ENCODE peak calls at places on chromosomes 11 and 22, in eight cellular contexts. Z, I, F, Q, D, H, O and M are unnamed samples.

GRCh38 chr11:130388607-130389205 is 39.7 kb downstream of the ADAMTS8 start:
- DNase-seq in Z (peak; percentile 27), I (no peak), F (no peak), Q (no peak), D (no peak), H (no peak), O (no peak), M (no peak)

GRCh38 chr11:70557742-70558485 is 159.6 kb downstream of the CTTN start:
- DNase-seq in Z (no peak), I (no peak), F (no peak), Q (no peak), D (no peak), H (no peak), O (no peak), M (no peak)

GRCh38 chr11:62646825-62647608 is 604 bp upstream of the GANAB start:
- DNase-seq in Z (no peak), I (no peak), F (no peak), Q (no peak), D (no peak), H (no peak), O (no peak), M (no peak)

GRCh38 chr11:2399488-2400068 is 972 bp upstream of the TSSC4 start:
- DNase-seq in Z (no peak), I (peak; percentile 94), F (no peak), Q (no peak), D (peak; percentile 36), H (no peak), O (no peak), M (no peak)

GRCh38 chr11:12433571-12434061 is 56.2 kb downstream of the PARVA start:
- DNase-seq in Z (peak; percentile 98), I (peak; percentile 86), F (no peak), Q (no peak), D (peak; percentile 26), H (no peak), O (peak; percentile 72), M (no peak)

GRCh38 chr11:133946541-133947297 is 10.0 kb downstream of the IGSF9B start:
- DNase-seq in Z (no peak), I (no peak), F (no peak), Q (no peak), D (no peak), H (no peak), O (no peak), M (no peak)

GRCh38 chr11:9977554-9977953 is 313.7 kb downstream of the SWAP70 start:
- DNase-seq in Z (no peak), I (no peak), F (no peak), Q (no peak), D (no peak), H (no peak), O (no peak), M (no peak)

GRCh38 chr22:39496131-39496838 is 5.8 kb upstream of the MIEF1 start:
- DNase-seq in Z (peak; percentile 57), I (peak; percentile 95), F (peak; percentile 56), Q (no peak), D (peak; percentile 84), H (peak; percentile 75), O (peak; percentile 54), M (peak; percentile 44)

GRCh38 chr22:26235792-26236191 is 66.5 kb downstream of the SEZ6L start:
- DNase-seq in Z (no peak), I (peak; percentile 63), F (no peak), Q (no peak), D (no peak), H (no peak), O (no peak), M (no peak)

GRCh38 chr11:34182425-34182824 is 77.0 kb downstream of the NAT10 start:
- DNase-seq in Z (no peak), I (no peak), F (no peak), Q (no peak), D (no peak), H (no peak), O (no peak), M (no peak)

GRCh38 chr11:108788565-108789199 is 123.8 kb downstream of the DDX10 start:
- DNase-seq in Z (peak; percentile 41), I (no peak), F (no peak), Q (no peak), D (no peak), H (no peak), O (no peak), M (no peak)

GRCh38 chr11:119590651-119591308 is 138.2 kb downstream of the NECTIN1 start:
- DNase-seq in Z (no peak), I (no peak), F (peak; percentile 81), Q (no peak), D (no peak), H (no peak), O (no peak), M (no peak)

GRCh38 chr11:114321621-114322257 is 25.5 kb downstream of the NNMT start:
- DNase-seq in Z (peak; percentile 91), I (peak; percentile 88), F (no peak), Q (no peak), D (no peak), H (no peak), O (peak; percentile 60), M (no peak)

GRCh38 chr11:562046-562645 is 1.4 kb downstream of the RASSF7 start:
- DNase-seq in Z (no peak), I (no peak), F (no peak), Q (no peak), D (no peak), H (no peak), O (no peak), M (no peak)

GRCh38 chr11:563066-563811 is 2.5 kb downstream of the RASSF7 start:
- DNase-seq in Z (no peak), I (no peak), F (no peak), Q (no peak), D (no peak), H (no peak), O (no peak), M (no peak)

GRCh38 chr11:560305-561147 is at the start of the genes LMNTD2 and RASSF7:
- DNase-seq in Z (peak; percentile 70), I (peak; percentile 97), F (peak; percentile 95), Q (peak; percentile 79), D (peak; percentile 95), H (peak; percentile 90), O (peak; percentile 87), M (peak; percentile 87)

GRCh38 chr11:559712-560304 is 730 bp downstream of the LMNTD2 start:
- DNase-seq in Z (no peak), I (no peak), F (no peak), Q (no peak), D (peak; percentile 82), H (no peak), O (no peak), M (no peak)

GRCh38 chr11:561148-562003 is 606 bp downstream of the RASSF7 start:
- DNase-seq in Z (no peak), I (no peak), F (no peak), Q (no peak), D (peak; percentile 90), H (no peak), O (no peak), M (no peak)
- TF ChIP-seq POLR2A in Z (no peak), I (no peak), F (peak; percentile 13), Q (no peak), D (peak; percentile 84), H (no peak), O (no peak), M (no peak)

DNA sequence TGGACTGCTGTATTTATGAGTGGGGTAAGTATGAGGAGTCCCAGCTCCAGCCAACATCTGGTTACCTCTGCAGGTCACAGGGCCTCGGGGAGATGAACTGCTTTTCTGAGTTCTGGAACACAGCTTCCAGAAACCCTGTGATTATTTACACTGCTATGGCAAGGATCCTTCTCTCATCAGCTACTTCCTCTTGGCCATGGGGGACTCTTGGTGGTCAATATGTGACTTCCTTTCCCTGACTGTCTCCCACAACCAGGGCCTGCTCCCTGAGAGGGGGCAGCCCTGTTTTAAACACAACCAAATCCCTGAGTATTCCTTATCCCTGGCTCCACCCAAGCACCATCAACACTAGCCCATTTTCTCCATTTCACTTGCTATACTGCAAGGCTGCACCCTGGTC is 10.0 kb downstream of the RHOG start:
- DNase-seq in Z (no peak), I (no peak), F (no peak), Q (no peak), D (no peak), H (no peak), O (no peak), M (no peak)
- TF ChIP-seq POLR2A in Z (no peak), I (no peak), F (no peak), Q (no peak), D (no peak), H (no peak), O (no peak), M (no peak)

DNA sequence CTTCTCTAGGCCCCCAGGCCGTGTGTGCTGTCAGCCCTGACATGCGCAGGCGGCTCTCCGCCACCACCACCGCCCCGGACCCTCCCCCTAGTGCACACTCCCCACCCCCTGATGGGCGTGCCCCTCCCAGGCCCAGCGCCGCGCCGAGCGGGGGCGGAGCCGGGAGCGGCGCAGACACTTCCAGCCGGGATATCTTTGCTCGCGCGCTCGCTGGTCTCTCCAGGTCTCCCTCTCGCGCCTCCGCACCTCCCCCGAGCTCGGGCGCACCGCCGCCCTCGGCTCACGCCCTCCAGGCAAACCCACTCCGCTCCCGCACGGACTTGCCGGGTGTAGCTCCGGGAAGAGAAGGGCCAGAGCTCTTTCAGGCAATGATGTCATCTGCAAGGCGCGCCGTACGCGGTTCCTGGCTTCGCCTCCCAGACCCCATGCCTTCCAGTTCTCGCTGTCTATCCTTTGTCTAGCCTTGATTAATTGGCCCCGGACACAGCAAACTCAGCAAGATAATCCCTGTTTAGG is at the start of gene SCN3B:
- DNase-seq in Z (peak; percentile 61), I (peak; percentile 88), F (peak; percentile 61), Q (no peak), D (peak; percentile 57), H (peak; percentile 11), O (peak; percentile 43), M (no peak)
- TF ChIP-seq POLR2A in Z (no peak), I (no peak), F (peak; percentile 22), Q (no peak), D (no peak), H (no peak), O (peak; percentile 22), M (no peak)

GRCh38 chr11:64250406-64250874 is 890 bp upstream of the PLCB3 start:
- DNase-seq in Z (no peak), I (no peak), F (no peak), Q (no peak), D (no peak), H (no peak), O (no peak), M (no peak)

GRCh38 chr11:64251986-64252837 is 882 bp downstream of the PLCB3 start:
- DNase-seq in Z (no peak), I (peak; percentile 92), F (peak; percentile 58), Q (no peak), D (peak; percentile 89), H (peak; percentile 46), O (peak; percentile 58), M (no peak)

GRCh38 chr11:64253043-64253442 is 1.7 kb downstream of the PLCB3 start:
- DNase-seq in Z (no peak), I (no peak), F (no peak), Q (no peak), D (no peak), H (no peak), O (no peak), M (no peak)

GRCh38 chr11:64250875-64251721 is at the start of gene PLCB3:
- DNase-seq in Z (no peak), I (no peak), F (peak; percentile 52), Q (no peak), D (peak; percentile 71), H (peak; percentile 72), O (no peak), M (no peak)

DNA sequence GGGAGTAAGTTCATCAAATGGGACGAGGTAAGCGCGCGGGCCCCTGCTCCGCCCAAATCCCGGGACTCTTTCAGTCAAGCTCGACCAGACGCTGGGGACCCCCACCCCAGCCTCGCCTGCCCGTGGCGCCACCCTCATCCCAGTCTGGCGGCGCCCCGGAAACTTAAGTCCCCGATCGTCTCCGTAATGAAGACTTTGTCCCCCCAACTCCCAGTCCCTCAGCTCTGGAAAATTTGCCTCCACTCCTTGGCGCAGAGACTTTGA is 324 bp downstream of the PLCB3 start:
- DNase-seq in Z (no peak), I (no peak), F (no peak), Q (no peak), D (no peak), H (no peak), O (no peak), M (no peak)
- TF ChIP-seq POLR2A in Z (no peak), I (no peak), F (no peak), Q (no peak), D (no peak), H (peak; percentile 15), O (no peak), M (no peak)